ENCODE peak calls at places on chromosomes 12 and 14, in ten cellular contexts. O, Q, Y, H, Z, N, A, M, W and J are unnamed samples.

GRCh38 chr12:67630373-67631088 is 18.0 kb upstream of the DYRK2 start:
- DNase-seq in O (peak), Q (no peak), Y (peak), H (no peak), Z (no peak), N (no peak), A (no peak), M (no peak), W (peak), J (no peak)

GRCh38 chr12:95169368-95169767 is 47.9 kb downstream of the FGD6 start:
- DNase-seq in O (peak), Q (no peak), Y (no peak), H (peak), Z (no peak), N (peak), A (no peak), M (peak), W (no peak), J (peak)

GRCh38 chr14:100662850-100663527 is 63.7 kb upstream of the DLK1 start:
- DNase-seq in O (peak), Q (peak), Y (peak), H (peak), Z (peak), N (peak), A (peak), M (peak), W (peak), J (peak)

GRCh38 chr14:90677484-90678045 is 138.7 kb downstream of the TTC7B start:
- DNase-seq in O (peak), Q (no peak), Y (no peak), H (peak), Z (no peak), N (peak), A (no peak), M (no peak), W (no peak), J (peak)

GRCh38 chr12:116820077-116820656 is 61.1 kb downstream of the HRK start:
- DNase-seq in O (no peak), Q (no peak), Y (no peak), H (peak), Z (no peak), N (no peak), A (no peak), M (no peak), W (no peak), J (no peak)

GRCh38 chr12:69238589-69239285 is 632 bp upstream of the CPSF6 start:
- DNase-seq in O (no peak), Q (no peak), Y (no peak), H (no peak), Z (no peak), N (no peak), A (no peak), M (no peak), W (no peak), J (no peak)

GRCh38 chr12:88503344-88503743 is 76.9 kb downstream of the KITLG start:
- DNase-seq in O (no peak), Q (no peak), Y (no peak), H (no peak), Z (no peak), N (no peak), A (no peak), M (no peak), W (no peak), J (no peak)

GRCh38 chr12:100058482-100059029 is 73.8 kb upstream of the ANKS1B start:
- DNase-seq in O (peak), Q (no peak), Y (no peak), H (peak), Z (no peak), N (peak), A (no peak), M (peak), W (no peak), J (peak)

GRCh38 chr12:72433298-72433697 is 161.1 kb downstream of the TRHDE start:
- DNase-seq in O (no peak), Q (no peak), Y (no peak), H (no peak), Z (no peak), N (no peak), A (no peak), M (no peak), W (no peak), J (no peak)

GRCh38 chr14:103713304-103714062 is 1.8 kb downstream of the XRCC3 start:
- DNase-seq in O (no peak), Q (no peak), Y (no peak), H (no peak), Z (no peak), N (peak), A (no peak), M (no peak), W (no peak), J (no peak)

GRCh38 chr14:32934891-32935633 is 3.6 kb upstream of the NPAS3 start:
- DNase-seq in O (no peak), Q (no peak), Y (no peak), H (no peak), Z (peak), N (no peak), A (no peak), M (peak), W (peak), J (no peak)

GRCh38 chr14:47921133-47921532 is 245.7 kb upstream of the MDGA2 start:
- DNase-seq in O (no peak), Q (no peak), Y (no peak), H (no peak), Z (no peak), N (no peak), A (no peak), M (no peak), W (no peak), J (no peak)

GRCh38 chr12:2101798-2102197 is 49.0 kb downstream of the CACNA1C start:
- DNase-seq in O (no peak), Q (no peak), Y (no peak), H (peak), Z (no peak), N (no peak), A (no peak), M (no peak), W (no peak), J (no peak)

GRCh38 chr14:52059614-52060013 is 9.2 kb downstream of the NID2 start:
- DNase-seq in O (peak), Q (no peak), Y (no peak), H (no peak), Z (no peak), N (no peak), A (no peak), M (no peak), W (no peak), J (no peak)

GRCh38 chr12:93177208-93178153 is 200.2 kb upstream of the NUDT4 start:
- DNase-seq in O (no peak), Q (no peak), Y (no peak), H (no peak), Z (no peak), N (no peak), A (no peak), M (no peak), W (no peak), J (no peak)

DNA sequence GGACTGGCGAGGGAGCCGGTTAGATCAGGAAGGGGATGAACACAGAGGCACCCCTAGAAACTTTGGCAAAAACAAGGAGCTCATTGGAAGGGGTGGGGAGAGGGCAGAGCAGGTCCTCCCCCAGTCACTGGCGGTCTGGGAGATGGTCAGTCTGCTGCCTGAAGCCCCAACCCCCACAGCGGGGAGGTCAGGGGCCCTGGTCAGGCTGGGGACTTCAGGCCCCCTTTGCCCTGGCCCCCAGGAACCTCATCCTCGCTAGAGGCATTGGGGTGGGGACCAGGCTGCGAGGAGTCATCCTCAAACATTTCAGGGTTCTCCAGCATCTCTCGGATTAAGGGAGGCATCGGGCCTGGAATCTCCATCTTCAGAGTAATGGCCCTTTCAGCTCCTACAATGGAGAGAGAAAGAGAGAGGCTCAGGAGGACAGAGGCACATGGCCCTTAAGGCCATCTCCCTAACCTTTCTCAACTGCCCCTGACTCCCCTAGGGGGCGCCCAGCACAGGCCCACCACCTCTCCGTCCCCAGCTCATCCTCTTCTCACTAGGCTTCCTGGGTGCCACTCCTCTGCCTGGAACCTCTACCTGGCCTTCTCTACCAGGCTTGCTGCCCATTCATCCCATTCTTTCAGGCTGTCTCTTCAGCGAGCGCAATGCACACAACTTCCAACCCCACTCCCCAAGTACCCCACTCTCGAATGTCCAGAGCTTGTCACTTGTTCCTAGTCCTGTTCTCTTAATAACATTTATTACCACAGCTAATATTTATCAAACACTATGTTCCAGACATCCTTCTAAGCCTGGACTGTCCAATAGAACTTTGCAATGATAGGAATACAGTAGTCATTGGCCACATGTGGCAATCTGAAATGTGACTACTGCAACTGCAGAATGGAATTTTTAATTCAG is 4.7 kb upstream of the ITGB7 start:
- DNase-seq in O (no peak), Q (no peak), Y (no peak), H (no peak), Z (no peak), N (no peak), A (no peak), M (no peak), W (no peak), J (no peak)
- TF ChIP-seq CTCF in O (peak), Q (no peak), Y (peak), H (peak), Z (no peak), N (no peak), A (peak), M (peak), W (peak), J (no peak)

GRCh38 chr12:98345308-98345876 is 170.0 kb upstream of the TMPO start:
- DNase-seq in O (no peak), Q (no peak), Y (no peak), H (no peak), Z (no peak), N (peak), A (no peak), M (no peak), W (no peak), J (no peak)
- TF ChIP-seq CTCF in O (no peak), Q (no peak), Y (no peak), H (no peak), Z (no peak), N (no peak), A (no peak), M (no peak), W (no peak), J (no peak)

DNA sequence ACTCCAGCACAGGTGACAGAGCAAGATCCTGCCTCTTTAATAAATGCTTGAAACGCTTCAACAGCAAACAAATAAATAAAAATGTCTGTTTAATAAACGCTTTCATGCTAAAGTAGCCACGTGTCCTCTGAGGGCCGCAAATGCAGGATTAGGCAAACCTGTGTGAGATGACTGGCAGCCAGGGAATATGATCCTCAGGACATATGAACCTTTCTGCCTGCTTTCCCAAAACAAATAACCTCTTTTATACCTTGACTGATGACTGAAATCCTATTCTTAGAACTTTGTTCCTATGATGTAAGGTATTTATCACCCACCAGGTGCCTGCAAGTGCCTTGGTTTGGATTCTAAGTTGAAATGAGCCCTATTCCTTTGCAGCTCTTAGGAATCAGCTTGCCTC is 14.5 kb upstream of the FLVCR2 start:
- DNase-seq in O (no peak), Q (no peak), Y (no peak), H (no peak), Z (no peak), N (no peak), A (no peak), M (no peak), W (no peak), J (no peak)
- TF ChIP-seq CTCF in O (no peak), Q (no peak), Y (no peak), H (no peak), Z (no peak), N (no peak), A (no peak), M (no peak), W (no peak), J (no peak)

GRCh38 chr12:48281811-48282210 is 68.9 kb downstream of the ZNF641 start:
- DNase-seq in O (no peak), Q (no peak), Y (no peak), H (peak), Z (no peak), N (peak), A (no peak), M (no peak), W (no peak), J (no peak)

GRCh38 chr12:48285751-48286650 is 64.7 kb downstream of the ZNF641 start:
- DNase-seq in O (no peak), Q (no peak), Y (no peak), H (no peak), Z (no peak), N (no peak), A (no peak), M (peak), W (no peak), J (no peak)

GRCh38 chr12:48288387-48289268 is 62.1 kb downstream of the ZNF641 start:
- DNase-seq in O (no peak), Q (no peak), Y (no peak), H (no peak), Z (no peak), N (no peak), A (no peak), M (no peak), W (no peak), J (no peak)

GRCh38 chr12:48291511-48291910 is 59.2 kb downstream of the ZNF641 start:
- DNase-seq in O (no peak), Q (no peak), Y (no peak), H (no peak), Z (no peak), N (peak), A (no peak), M (no peak), W (no peak), J (no peak)

DNA sequence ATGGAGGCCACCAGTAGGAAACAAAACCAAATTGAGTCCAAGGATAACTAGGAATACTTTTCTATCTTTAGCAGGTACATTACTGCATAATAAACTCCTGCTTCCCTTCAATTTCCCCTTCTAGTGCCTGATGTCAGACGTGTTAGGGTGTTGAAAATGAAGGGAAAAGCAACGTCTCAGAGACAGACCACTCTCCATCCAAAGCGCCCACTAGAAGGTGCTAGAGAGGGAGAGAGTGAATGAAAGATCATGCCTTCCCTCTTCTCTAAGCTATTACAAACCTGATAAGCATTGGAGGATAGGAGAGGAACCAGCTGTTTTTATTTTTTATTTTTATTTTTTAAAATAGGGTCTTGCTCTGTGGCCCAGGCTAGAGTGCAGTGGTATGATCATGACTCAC is 64.1 kb downstream of the ZNF641 start:
- DNase-seq in O (no peak), Q (no peak), Y (no peak), H (no peak), Z (no peak), N (no peak), A (no peak), M (peak), W (peak), J (peak)
- TF ChIP-seq CTCF in O (peak), Q (peak), Y (peak), H (peak), Z (no peak), N (peak), A (peak), M (peak), W (no peak), J (no peak)